ENCODE peak calls at places on chromosome 18, in four cellular contexts. Q is transverse colon, X is right lobe of liver, W is IMR-90. K is an unnamed sample.

GRCh38 chr18:62165583-62165982 is 21.3 kb downstream of the PIGN start:
- DNase-seq in Q (no peak), X (no peak), W (no peak), K (no peak)

GRCh38 chr18:25465152-25465790 is 113.3 kb upstream of the ZNF521 start:
- DNase-seq in Q (no peak), X (no peak), W (no peak), K (no peak)

GRCh38 chr18:35933982-35934381 is 38.5 kb upstream of the RMP24 start:
- DNase-seq in Q (no peak), X (no peak), W (no peak), K (no peak)

GRCh38 chr18:34978953-34979608 is 62.1 kb upstream of the MAPRE2 start:
- DNase-seq in Q (peak; percentile 74), X (peak; percentile 68), W (peak; percentile 95), K (peak; percentile 83)

GRCh38 chr18:63286926-63287325 is 32.6 kb downstream of the BCL2 start:
- DNase-seq in Q (no peak), X (no peak), W (no peak), K (no peak)

GRCh38 chr18:25047421-25047820 is 304.5 kb downstream of the ZNF521 start:
- DNase-seq in Q (no peak), X (no peak), W (no peak), K (no peak)

GRCh38 chr18:76610933-76611749 is 116.1 kb upstream of the ZNF516 start:
- DNase-seq in Q (no peak), X (peak; percentile 38), W (peak; percentile 61), K (no peak)

GRCh38 chr18:75638223-75638596 is 210.7 kb upstream of the SMIM21 start:
- DNase-seq in Q (no peak), X (no peak), W (peak; percentile 80), K (no peak)

GRCh38 chr18:22627506-22627905 is 209.8 kb upstream of the CTAGE1 start:
- DNase-seq in Q (no peak), X (no peak), W (no peak), K (no peak)

GRCh38 chr18:8811115-8811514 is 105.8 kb downstream of the MTCL1 start:
- DNase-seq in Q (no peak), X (no peak), W (no peak), K (no peak)

GRCh38 chr18:10230072-10230471 is 224.4 kb upstream of the APCDD1 start:
- DNase-seq in Q (no peak), X (no peak), W (peak; percentile 83), K (no peak)

GRCh38 chr18:24600076-24600654 is 139.7 kb downstream of the HRH4 start:
- DNase-seq in Q (no peak), X (no peak), W (peak; percentile 75), K (no peak)

GRCh38 chr18:13014818-13015217 is 23.7 kb downstream of the CEP192 start:
- DNase-seq in Q (no peak), X (no peak), W (no peak), K (no peak)

GRCh38 chr18:11078491-11078890 is 70.9 kb downstream of the PIEZO2 start:
- DNase-seq in Q (no peak), X (no peak), W (no peak), K (no peak)

GRCh38 chr18:26317353-26317865 is 91.2 kb downstream of the TAF4B start:
- DNase-seq in Q (no peak), X (no peak), W (no peak), K (no peak)

GRCh38 chr18:58691256-58691655 is 20.0 kb downstream of the MALT1 start:
- DNase-seq in Q (no peak), X (peak; percentile 35), W (no peak), K (no peak)

GRCh38 chr18:7760967-7761946 is 194.1 kb downstream of the PTPRM start:
- DNase-seq in Q (no peak), X (no peak), W (peak; percentile 74), K (no peak)

GRCh38 chr18:8029061-8029460 is 461.9 kb downstream of the PTPRM start:
- DNase-seq in Q (no peak), X (no peak), W (no peak), K (no peak)

GRCh38 chr18:69617888-69618287 is 217.2 kb downstream of the DOK6 start:
- DNase-seq in Q (no peak), X (no peak), W (peak; percentile 80), K (no peak)

GRCh38 chr18:8601277-8602032 is 7.8 kb upstream of the RAB12 start:
- DNase-seq in Q (no peak), X (no peak), W (no peak), K (no peak)

GRCh38 chr18:2967357-2967756 is 45.6 kb downstream of the LPIN2 start:
- DNase-seq in Q (no peak), X (no peak), W (no peak), K (no peak)
- H3K4me1 ChIP-seq in Q (peaks cover 23% of the 10 kb centered on the region), X (no peaks in the 10 kb centered on the region), W (peaks cover 13% of the 10 kb centered on the region), K (peaks cover 27% of the 10 kb centered on the region)

GRCh38 chr18:67514901-67515540 is 1.5 kb downstream of the DSEL start:
- DNase-seq in Q (no peak), X (no peak), W (peak; percentile 48), K (no peak)
- H3K27ac ChIP-seq in Q (no peak overlapping the region), X (no peak overlapping the region), W (peak overlapping the region; percentile 45), K (no peak overlapping the region)

DNA sequence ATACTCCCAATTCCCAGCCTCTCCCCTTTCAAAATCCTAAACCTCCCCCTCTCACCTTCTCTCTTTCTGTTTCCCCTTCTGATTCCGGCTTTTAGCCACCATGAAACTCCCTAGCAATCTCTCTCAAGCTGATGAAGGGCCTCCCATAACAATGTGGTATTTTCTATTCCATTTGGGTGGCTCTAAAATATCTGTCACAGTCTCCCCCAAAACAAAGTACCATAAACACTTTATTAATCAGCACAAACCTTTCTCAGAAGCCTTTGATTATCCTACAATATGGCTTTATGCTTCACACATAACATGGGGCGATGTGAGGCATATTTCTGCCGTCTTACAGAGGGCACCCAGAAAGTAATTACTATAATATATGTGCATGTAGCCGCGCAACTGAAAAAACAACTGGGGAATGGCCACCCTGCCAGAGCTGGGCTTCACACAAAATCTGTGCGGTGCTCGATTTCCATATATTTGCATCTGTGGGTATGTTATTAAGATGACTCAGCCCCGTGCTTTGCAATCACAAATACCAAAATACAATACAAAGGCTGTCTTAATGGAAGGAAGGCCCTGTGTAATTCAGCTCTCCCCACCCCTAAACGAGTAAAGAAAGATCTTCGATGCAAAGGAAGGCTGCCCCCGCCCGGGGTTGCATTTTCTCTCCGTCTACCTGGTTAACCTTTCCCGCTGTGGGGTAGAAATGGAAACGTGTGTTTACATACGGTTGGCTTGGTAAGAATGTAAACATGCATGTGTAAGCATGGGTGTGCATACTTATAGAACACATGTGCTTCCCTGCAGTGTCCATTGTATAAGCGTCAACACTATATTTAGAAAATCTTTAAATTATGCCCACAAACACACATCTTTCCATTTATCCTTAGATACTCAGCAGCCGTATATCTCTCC is 81.4 kb downstream of the CELF4 start:
- DNase-seq in Q (no peak), X (no peak), W (no peak), K (no peak)
- TF ChIP-seq POLR2A in Q (no peak), X (no peak), W (no peak), K (no peak)

GRCh38 chr18:45664824-45665763 is 49.8 kb downstream of the SLC14A2 start:
- DNase-seq in Q (peak; percentile 63), X (no peak), W (peak; percentile 68), K (peak; percentile 74)
- H3K4me1 ChIP-seq in Q (no peaks in the 10 kb centered on the region), X (no peaks in the 10 kb centered on the region), W (peaks cover 8% of the 10 kb centered on the region), K (peaks cover 22% of the 10 kb centered on the region)

K was measured in adrenal gland.